ENCODE peak calls at places on chromosomes 6 and 20, in five cellular contexts. H, I, C, E and F are unnamed samples.

GRCh38 chr6:32868257-32868788 is 14.3 kb downstream of the PSMB9 start:
- DNase-seq in H (peak), I (peak), C (peak), E (peak), F (no peak)

GRCh38 chr6:146870765-146871164 is 272.0 kb downstream of the ADGB start:
- DNase-seq in H (no peak), I (no peak), C (no peak), E (no peak), F (no peak)

GRCh38 chr6:79796197-79796596 is 151.2 kb downstream of the ELOVL4 start:
- DNase-seq in H (no peak), I (no peak), C (no peak), E (no peak), F (no peak)

GRCh38 chr20:15098351-15098750 is 760.9 kb upstream of the FLRT3 start:
- DNase-seq in H (no peak), I (no peak), C (no peak), E (no peak), F (no peak)

GRCh38 chr6:21648475-21649050 is 55.0 kb downstream of the SOX4 start:
- DNase-seq in H (no peak), I (no peak), C (no peak), E (no peak), F (no peak)

GRCh38 chr6:31103136-31103535 is 9.2 kb downstream of the C6orf15 start:
- DNase-seq in H (no peak), I (no peak), C (no peak), E (no peak), F (no peak)

GRCh38 chr6:11609324-11610071 is 71.9 kb downstream of the TMEM170B start:
- DNase-seq in H (no peak), I (no peak), C (peak), E (peak), F (no peak)

GRCh38 chr20:36093025-36093803 is 61.3 kb upstream of the EPB41L1 start:
- DNase-seq in H (peak), I (no peak), C (no peak), E (no peak), F (no peak)

GRCh38 chr20:47960769-47961525 is 175.7 kb upstream of the SULF2 start:
- DNase-seq in H (no peak), I (no peak), C (no peak), E (no peak), F (no peak)

GRCh38 chr6:107489636-107490567 is at the start of gene SOBP:
- DNase-seq in H (no peak), I (no peak), C (peak), E (peak), F (no peak)

GRCh38 chr6:85449388-85449817 is 480 bp upstream of the NT5E start:
- DNase-seq in H (no peak), I (peak), C (no peak), E (peak), F (no peak)

GRCh38 chr6:129317931-129318820 is 391.8 kb downstream of the ARHGAP18 start:
- DNase-seq in H (no peak), I (peak), C (no peak), E (no peak), F (peak)

GRCh38 chr6:37319156-37319555 is 34.6 kb upstream of the RNF8 start:
- DNase-seq in H (no peak), I (no peak), C (no peak), E (no peak), F (no peak)

GRCh38 chr20:6053776-6054688 is at the start of gene LRRN4:
- DNase-seq in H (no peak), I (peak), C (no peak), E (no peak), F (peak)

GRCh38 chr6:130396722-130397121 is 30.9 kb downstream of the TMEM200A start:
- DNase-seq in H (no peak), I (no peak), C (no peak), E (no peak), F (no peak)

GRCh38 chr6:119347466-119348307 is 1.9 kb downstream of the MAN1A1 start:
- DNase-seq in H (no peak), I (peak), C (peak), E (peak), F (no peak)

GRCh38 chr6:167826230-167827061 is at the start of gene AFDN:
- DNase-seq in H (peak), I (no peak), C (peak), E (peak), F (no peak)

GRCh38 chr6:34472425-34472824 is 6.5 kb downstream of the PACSIN1 start:
- DNase-seq in H (no peak), I (no peak), C (no peak), E (no peak), F (no peak)
- H3K27ac ChIP-seq in H (no peak), I (no peak), C (no peak), E (no peak), F (no peak)

GRCh38 chr20:25031241-25031640 is 26.7 kb downstream of the ACSS1 start:
- DNase-seq in H (no peak), I (no peak), C (no peak), E (no peak), F (no peak)

GRCh38 chr20:25032478-25033183 is 25.3 kb downstream of the ACSS1 start:
- DNase-seq in H (no peak), I (peak), C (no peak), E (peak), F (no peak)

GRCh38 chr20:25030649-25031026 is 27.3 kb downstream of the ACSS1 start:
- DNase-seq in H (no peak), I (no peak), C (no peak), E (no peak), F (no peak)

GRCh38 chr20:25033250-25033940 is 24.5 kb downstream of the ACSS1 start:
- DNase-seq in H (no peak), I (no peak), C (no peak), E (no peak), F (no peak)

DNA sequence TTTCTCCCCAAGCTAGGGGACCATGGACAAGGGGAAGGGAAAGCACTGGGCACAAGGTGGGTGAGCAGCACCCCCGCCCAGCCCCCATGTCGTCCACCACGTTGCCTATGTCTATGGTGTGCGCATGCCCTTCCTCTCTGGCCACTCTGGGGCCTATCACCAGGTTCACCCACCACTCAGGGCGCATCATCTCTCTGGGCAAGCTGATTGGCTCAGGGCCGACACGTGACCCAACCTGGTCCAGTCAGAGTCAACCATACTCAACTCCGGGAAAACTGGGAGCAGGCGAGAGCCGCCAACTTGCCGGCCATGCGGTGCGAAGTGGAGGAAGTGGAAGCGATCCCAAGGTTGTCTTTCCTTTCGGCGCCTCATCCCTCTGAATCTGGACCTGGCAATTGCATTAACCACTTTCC is 25.9 kb downstream of the ACSS1 start:
- DNase-seq in H (no peak), I (no peak), C (no peak), E (no peak), F (no peak)
- H3K27ac ChIP-seq in H (peak), I (no peak), C (no peak), E (peak), F (no peak)

GRCh38 chr6:111101987-111102386 is 14.7 kb downstream of the SLC16A10 start:
- DNase-seq in H (no peak), I (no peak), C (no peak), E (no peak), F (no peak)

GRCh38 chr6:111107589-111107988 is 20.3 kb downstream of the SLC16A10 start:
- DNase-seq in H (no peak), I (no peak), C (no peak), E (no peak), F (no peak)

GRCh38 chr6:111105578-111105977 is 18.3 kb downstream of the SLC16A10 start:
- DNase-seq in H (peak), I (peak), C (peak), E (peak), F (peak)
- H3K27ac ChIP-seq in H (no peak), I (no peak), C (peak), E (no peak), F (no peak)

GRCh38 chr6:134049176-134049575 is 3.2 kb downstream of the SLC2A12 start:
- DNase-seq in H (no peak), I (no peak), C (no peak), E (no peak), F (no peak)

GRCh38 chr6:134047673-134048072 is 4.8 kb downstream of the SLC2A12 start:
- DNase-seq in H (no peak), I (no peak), C (no peak), E (no peak), F (no peak)

GRCh38 chr6:134046054-134046453 is 6.4 kb downstream of the SLC2A12 start:
- DNase-seq in H (no peak), I (no peak), C (no peak), E (no peak), F (no peak)

GRCh38 chr6:134049586-134049985 is 2.8 kb downstream of the SLC2A12 start:
- DNase-seq in H (no peak), I (no peak), C (no peak), E (no peak), F (no peak)

DNA sequence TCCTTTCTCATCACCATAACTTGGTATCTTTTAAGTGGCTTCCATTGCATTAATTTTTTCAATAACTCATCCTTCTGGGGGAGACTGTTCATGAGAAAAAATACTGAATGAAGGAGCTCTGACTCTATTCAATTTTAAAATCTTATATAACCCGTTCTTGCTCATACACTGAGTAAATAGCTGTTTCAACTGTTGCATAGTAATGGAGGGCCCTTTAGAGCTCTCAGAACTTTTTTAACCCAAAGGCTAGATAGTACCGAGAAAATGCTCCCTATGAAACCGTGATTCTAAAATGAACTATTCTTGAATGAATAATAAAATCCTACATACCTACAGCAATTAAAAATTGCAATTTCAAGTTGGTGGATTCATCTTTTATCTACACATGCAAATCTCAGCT is 5.3 kb downstream of the SLC2A12 start:
- DNase-seq in H (no peak), I (no peak), C (no peak), E (no peak), F (no peak)
- H3K27ac ChIP-seq in H (peak), I (no peak), C (no peak), E (no peak), F (no peak)

GRCh38 chr6:6781172-6781876 is 192.8 kb downstream of the LY86 start:
- DNase-seq in H (peak), I (peak), C (no peak), E (peak), F (no peak)
- H3K27ac ChIP-seq in H (peak), I (peak), C (no peak), E (peak), F (no peak)

DNA sequence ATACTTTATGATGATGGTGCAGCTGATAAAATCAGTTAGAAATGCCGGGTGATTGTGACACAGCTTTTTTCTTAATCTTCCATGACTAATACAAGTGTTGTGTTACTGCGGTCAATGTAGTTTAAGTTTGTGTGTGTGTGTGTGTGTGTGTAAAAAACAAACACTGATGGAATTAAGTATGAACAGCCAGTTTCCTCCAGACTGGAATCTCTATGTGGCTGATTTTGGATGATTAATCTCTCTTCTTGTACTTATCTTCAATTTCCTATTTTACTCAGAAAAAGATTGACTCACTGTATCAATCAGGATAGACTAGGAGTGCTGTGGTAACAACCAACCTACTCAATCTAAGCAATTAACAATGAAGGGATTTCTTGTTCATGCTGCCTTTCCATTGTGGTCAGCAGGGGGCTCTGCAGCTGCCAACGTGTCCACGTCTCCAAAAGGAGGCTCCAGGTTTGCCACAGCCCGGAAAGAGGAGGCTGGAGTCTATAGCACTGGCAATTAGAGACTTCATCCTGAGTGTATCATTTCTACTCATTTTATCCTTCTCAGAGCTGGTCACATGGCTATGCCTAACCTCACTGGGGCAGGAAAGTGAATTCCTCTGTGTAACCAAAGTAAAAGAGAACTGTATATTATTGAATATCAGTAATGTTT is 107.7 kb downstream of the CD109 start:
- DNase-seq in H (no peak), I (peak), C (no peak), E (no peak), F (peak)
- H3K27ac ChIP-seq in H (no peak), I (no peak), C (no peak), E (no peak), F (peak)